ENCODE peak calls at places on chromosomes 7 and 10, in five cellular contexts. B, D, U, C and J are unnamed samples.

GRCh38 chr7:134789967-134790685 is 10.7 kb downstream of the CALD1 start:
- DNase-seq in D (no peak), C (no peak), B (no peak), U (no peak), J (peak)

GRCh38 chr10:74542077-74542476 is 284.3 kb upstream of the KAT6B start:
- DNase-seq in B (no peak), D (no peak), C (no peak), U (no peak), J (peak)

GRCh38 chr10:129161184-129161583 is 305.9 kb upstream of the MGMT start:
- DNase-seq in D (no peak), B (no peak), C (no peak), U (no peak), J (peak)

GRCh38 chr7:65974876-65975275 is 7.1 kb downstream of the GUSB start:
- DNase-seq in C (no peak), U (no peak), D (no peak), B (no peak), J (no peak)

GRCh38 chr7:43568529-43568928 is 14.4 kb upstream of the STK17A start:
- DNase-seq in U (no peak), C (no peak), B (no peak), D (no peak), J (no peak)

GRCh38 chr7:2820508-2820934 is 23.6 kb downstream of the GNA12 start:
- DNase-seq in U (no peak), B (peak), D (no peak), C (no peak), J (peak)

GRCh38 chr7:5690931-5691461 is 90.5 kb downstream of the RNF216 start:
- DNase-seq in B (no peak), U (no peak), C (no peak), D (no peak), J (no peak)

GRCh38 chr7:67105382-67105781 is 108.7 kb downstream of the TYW1 start:
- DNase-seq in U (no peak), B (no peak), D (no peak), C (no peak), J (peak)

GRCh38 chr10:69333205-69333604 is 54.9 kb downstream of the HK1 start:
- DNase-seq in B (no peak), U (no peak), D (peak), C (no peak), J (no peak)

GRCh38 chr10:110897184-110897583 is 21.8 kb downstream of the BBIP1 start:
- DNase-seq in D (no peak), C (no peak), U (no peak), B (no peak), J (no peak)

GRCh38 chr7:7375538-7375937 is 160.1 kb downstream of the COL28A1 start:
- DNase-seq in B (no peak), D (no peak), U (no peak), C (no peak), J (no peak)

GRCh38 chr7:80060218-80060806 is 74.3 kb upstream of the GNAI1 start:
- DNase-seq in C (no peak), D (no peak), B (peak), U (peak), J (peak)

GRCh38 chr10:43390791-43391190 is 18.2 kb downstream of the HNRNPF start:
- DNase-seq in U (no peak), B (peak), C (no peak), D (no peak), J (peak)

GRCh38 chr7:130490287-130490686 is 1.6 kb upstream of the MEST start:
- DNase-seq in B (no peak), C (no peak), D (peak), U (no peak), J (no peak)

GRCh38 chr10:88288621-88289059 is 294.5 kb downstream of the RNLS start:
- DNase-seq in B (no peak), U (no peak), C (no peak), D (no peak), J (no peak)

GRCh38 chr10:89963446-89964102 is 262.2 kb downstream of the KIF20B start:
- DNase-seq in D (no peak), B (no peak), U (no peak), C (no peak), J (no peak)

GRCh38 chr10:3464760-3465405 is 292.3 kb upstream of the PITRM1 start:
- DNase-seq in U (no peak), C (no peak), D (no peak), B (no peak), J (peak)

GRCh38 chr10:73366381-73367298 is 8.0 kb upstream of the CFAP70 start:
- DNase-seq in B (no peak), U (no peak), C (peak), D (no peak), J (no peak)

GRCh38 chr10:119538632-119539358 is 3.7 kb downstream of the RGS10 start:
- DNase-seq in C (peak), B (no peak), U (no peak), D (no peak), J (no peak)

GRCh38 chr10:91796332-91797076 is 1.7 kb upstream of the TNKS2 start:
- DNase-seq in C (no peak), U (no peak), D (peak), B (peak), J (no peak)

GRCh38 chr10:113225364-113225763 is 275.3 kb downstream of the TCF7L2 start:
- DNase-seq in C (no peak), U (no peak), B (no peak), D (peak), J (no peak)

GRCh38 chr10:119578355-119578754 is 18.4 kb downstream of the TIAL1 start:
- DNase-seq in U (no peak), D (no peak), B (no peak), C (no peak), J (no peak)

GRCh38 chr10:35470535-35470934 is 134.2 kb downstream of the CCNY start:
- DNase-seq in U (no peak), B (no peak), D (no peak), C (no peak), J (no peak)

GRCh38 chr7:106681815-106682495 is 21.0 kb upstream of the CCDC71L start:
- DNase-seq in D (no peak), B (no peak), C (no peak), U (peak), J (peak)

GRCh38 chr7:129122751-129123516 is 21.6 kb upstream of the TSPAN33 start:
- DNase-seq in D (no peak), B (no peak), C (no peak), U (no peak), J (peak)

GRCh38 chr10:5488272-5489161 is 10.9 kb downstream of the CALML5 start:
- DNase-seq in C (peak), D (no peak), B (no peak), U (no peak), J (no peak)

GRCh38 chr10:70917635-70918034 is 29.3 kb upstream of the PCBD1 start:
- DNase-seq in B (no peak), D (no peak), C (no peak), U (no peak), J (no peak)

GRCh38 chr10:70921285-70921684 is 32.9 kb upstream of the PCBD1 start:
- DNase-seq in C (no peak), D (no peak), U (no peak), B (no peak), J (no peak)

GRCh38 chr10:70918851-70919530 is 30.6 kb upstream of the PCBD1 start:
- DNase-seq in C (peak), B (no peak), U (no peak), D (no peak), J (no peak)

GRCh38 chr10:70923696-70924095 is 35.3 kb upstream of the PCBD1 start:
- DNase-seq in U (no peak), C (no peak), B (no peak), D (no peak), J (no peak)

GRCh38 chr10:70920519-70920918 is 32.2 kb upstream of the PCBD1 start:
- DNase-seq in U (no peak), C (no peak), D (no peak), B (no peak), J (no peak)
- TF ChIP-seq MAFK in U (no peak), C (no peak), D (no peak), B (no peak), J (no peak)

DNA sequence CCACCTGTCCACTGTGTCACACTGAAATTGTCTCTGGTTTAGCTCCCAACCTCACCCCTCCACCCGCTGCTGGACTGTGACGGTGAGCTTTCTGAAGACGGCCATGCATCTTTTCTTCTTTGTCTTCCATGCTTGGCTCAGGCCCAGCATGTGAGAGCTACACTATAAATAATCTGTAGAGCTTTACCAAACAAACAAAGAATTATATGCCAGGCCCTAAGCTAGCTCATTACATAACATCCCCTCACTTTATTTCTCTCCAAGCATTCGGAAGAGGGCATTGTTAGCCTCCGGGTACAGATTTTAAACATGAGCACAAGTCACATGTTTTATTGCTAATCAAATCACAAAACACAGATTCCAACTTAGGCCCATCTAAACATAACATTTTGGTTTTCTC is 633.1 kb downstream of the TNS3 start:
- DNase-seq in D (no peak), U (no peak), C (no peak), B (no peak), J (no peak)
- TF ChIP-seq MAFK in D (no peak), U (no peak), C (no peak), B (no peak), J (no peak)

GRCh38 chr7:137475966-137476365 is 132.4 kb upstream of the PTN start:
- DNase-seq in C (no peak), D (no peak), U (no peak), B (no peak), J (no peak)
- TF ChIP-seq MAFK in C (no peak), D (no peak), U (no peak), B (no peak), J (no peak)

DNA sequence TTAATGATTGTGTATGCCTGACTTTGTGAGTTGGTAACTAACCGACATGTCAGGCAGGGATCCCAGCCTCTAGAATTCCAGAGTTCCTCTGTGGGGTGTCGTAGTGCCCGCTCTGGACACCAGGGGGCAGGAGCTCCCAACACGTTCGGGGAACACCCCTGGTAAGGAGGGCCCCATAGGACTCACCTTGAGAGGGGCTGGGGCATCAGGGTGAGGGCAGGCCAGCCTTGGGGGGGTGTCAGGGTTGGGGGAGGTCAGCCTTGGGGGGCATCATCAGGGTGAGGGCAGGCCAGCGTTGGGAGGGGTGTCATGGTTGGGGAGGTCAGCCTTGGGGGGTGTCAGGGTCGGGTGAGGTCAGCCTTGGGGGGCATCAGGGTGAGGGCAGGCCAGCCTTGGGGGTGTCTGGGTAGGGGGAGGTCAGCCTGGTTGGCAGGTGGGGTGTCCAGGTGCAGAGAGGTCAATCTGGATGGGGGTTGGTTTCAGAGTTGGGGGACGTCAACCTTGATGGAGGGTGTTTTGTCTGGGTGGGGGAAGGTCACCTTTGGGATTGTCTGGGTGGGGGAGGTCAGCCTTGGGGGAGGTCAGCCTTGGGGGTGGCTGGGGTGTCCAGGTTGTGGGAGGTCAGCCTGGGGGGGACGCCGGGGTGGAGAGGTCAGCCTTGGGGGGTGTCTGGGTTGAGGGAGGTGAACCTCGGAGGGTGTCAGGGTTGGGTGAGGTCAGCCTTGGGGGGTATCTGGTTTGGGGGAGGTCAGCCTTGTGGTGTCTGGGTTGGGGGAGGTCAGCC is 45.6 kb upstream of the SUN1 start:
- DNase-seq in C (peak), B (peak), D (peak), U (peak), J (peak)
- TF ChIP-seq MAFK in C (no peak), B (no peak), D (no peak), U (no peak), J (no peak)

GRCh38 chr10:103966671-103967432 is at the start of gene SLK:
- DNase-seq in B (peak), U (peak), D (peak), C (peak), J (peak)

GRCh38 chr10:103969857-103970627 is 3.1 kb downstream of the SLK start:
- DNase-seq in D (no peak), C (no peak), U (no peak), B (no peak), J (no peak)

GRCh38 chr10:103969436-103969835 is 2.5 kb downstream of the SLK start:
- DNase-seq in B (no peak), U (no peak), C (no peak), D (no peak), J (no peak)

GRCh38 chr10:103968441-103969391 is 1.8 kb downstream of the SLK start:
- DNase-seq in C (no peak), U (no peak), D (no peak), B (no peak), J (peak)

GRCh38 chr10:103967433-103968142 is 648 bp downstream of the SLK start:
- DNase-seq in C (peak), B (no peak), D (no peak), U (peak), J (no peak)
- TF ChIP-seq MAFK in C (no peak), B (no peak), D (no peak), U (no peak), J (no peak)

DNA sequence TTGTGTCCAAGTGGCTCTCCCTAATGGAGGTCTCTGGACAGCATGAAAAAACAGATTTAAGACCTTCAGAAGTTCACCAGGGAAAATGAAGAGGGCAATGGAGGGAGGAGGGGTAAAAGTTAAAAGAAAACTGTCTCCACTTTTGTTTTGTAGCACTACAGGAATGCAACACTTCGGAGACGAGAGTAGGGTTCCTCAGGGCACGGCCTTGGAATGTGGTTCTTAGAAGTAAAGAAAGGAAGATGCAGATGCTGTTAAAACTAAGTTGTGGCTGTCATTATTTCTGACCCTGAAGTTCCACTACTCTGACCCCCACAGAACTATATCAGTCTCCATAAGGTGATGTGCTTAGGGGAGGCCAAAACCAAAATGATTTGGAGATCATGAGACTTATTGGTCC is 335.1 kb downstream of the XPNPEP1 start:
- DNase-seq in U (no peak), B (no peak), C (no peak), D (no peak), J (no peak)
- TF ChIP-seq MAFK in U (no peak), B (no peak), C (no peak), D (no peak), J (no peak)

GRCh38 chr10:94010116-94010515 is 16.4 kb downstream of the PLCE1 start:
- DNase-seq in D (no peak), B (no peak), U (no peak), C (no peak), J (no peak)

GRCh38 chr10:94003496-94003895 is 9.8 kb downstream of the PLCE1 start:
- DNase-seq in U (no peak), D (no peak), B (no peak), C (no peak), J (no peak)

GRCh38 chr10:94008526-94008925 is 14.8 kb downstream of the PLCE1 start:
- DNase-seq in U (no peak), C (no peak), B (no peak), D (no peak), J (no peak)

GRCh38 chr10:94005050-94005449 is 11.3 kb downstream of the PLCE1 start:
- DNase-seq in C (no peak), B (no peak), U (no peak), D (no peak), J (peak)

DNA sequence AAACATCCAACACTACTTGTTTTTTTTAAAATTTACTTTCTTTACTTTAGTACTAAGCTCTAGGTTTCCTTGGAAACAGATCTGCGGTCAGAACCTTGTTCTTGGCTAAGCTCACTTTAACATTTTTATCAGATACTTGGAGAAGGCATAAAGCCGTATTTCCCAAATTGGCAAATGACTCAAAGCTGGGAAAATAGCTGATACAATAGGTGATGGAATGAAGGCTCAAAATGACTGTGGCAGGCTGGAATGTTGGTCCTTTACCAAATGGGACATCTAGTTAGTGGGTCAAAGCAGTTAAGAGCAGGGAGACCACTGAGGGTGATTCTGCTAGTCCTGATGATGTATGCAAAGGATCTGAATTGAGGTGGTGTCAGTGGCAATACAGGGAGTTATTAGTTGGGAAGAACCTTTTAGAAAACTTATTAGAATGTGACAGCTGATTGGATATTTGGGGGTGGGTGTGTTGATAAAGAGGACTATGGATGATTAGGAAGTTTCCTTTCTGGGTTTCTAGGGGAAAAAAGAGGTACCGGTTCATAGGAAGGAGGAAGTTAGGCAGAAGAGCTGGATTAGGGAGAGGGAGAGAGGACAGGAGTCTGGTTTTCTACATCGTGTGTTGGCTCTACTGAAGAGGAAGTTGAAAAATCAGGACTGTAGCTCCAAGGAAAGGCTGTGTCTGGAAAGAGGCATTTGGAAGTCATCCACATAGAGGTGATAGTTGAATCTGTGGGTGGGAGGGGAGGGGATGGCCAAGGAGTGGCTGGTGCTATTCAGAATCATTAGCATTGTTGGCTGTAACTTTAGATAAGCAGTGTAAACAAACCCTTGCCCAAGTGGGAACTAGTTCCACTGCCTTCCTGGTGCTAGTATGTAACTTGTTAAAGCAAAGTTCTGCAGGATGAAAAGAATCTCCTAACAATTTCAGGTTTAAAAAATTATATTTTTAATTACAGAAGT is 13.1 kb downstream of the PLCE1 start:
- DNase-seq in C (no peak), D (no peak), B (no peak), U (no peak), J (peak)
- TF ChIP-seq MAFK in C (no peak), D (no peak), B (no peak), U (no peak), J (no peak)

GRCh38 chr10:63886281-63887025 is 365.3 kb downstream of the REEP3 start:
- DNase-seq in U (no peak), C (no peak), D (no peak), B (no peak), J (no peak)
- TF ChIP-seq MAFK in U (no peak), C (no peak), D (no peak), B (no peak), J (no peak)

DNA sequence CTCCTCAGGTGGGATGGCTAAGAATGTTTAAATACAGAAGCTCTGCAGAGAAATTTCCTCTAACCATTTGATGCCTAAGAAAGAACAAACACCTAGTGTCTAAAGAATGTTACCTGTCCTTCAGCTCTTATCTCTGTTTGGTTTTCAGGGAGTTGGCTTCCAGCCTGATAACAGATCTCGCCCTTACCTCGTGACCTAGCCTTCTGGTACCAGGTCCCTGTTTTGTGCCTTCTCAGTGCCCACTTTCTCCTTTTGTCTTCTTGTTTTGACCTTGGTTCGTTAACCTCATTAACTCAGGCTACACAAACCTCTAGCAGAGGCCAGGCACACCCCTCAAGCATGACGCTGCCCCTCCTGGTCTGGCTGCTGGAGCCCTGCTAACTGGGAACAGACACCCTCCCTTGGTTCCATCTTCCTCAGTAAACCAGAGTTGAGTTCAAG is 16.1 kb upstream of the RAB11FIP2 start:
- DNase-seq in B (peak), U (no peak), D (no peak), C (no peak), J (no peak)
- TF ChIP-seq MAFK in B (no peak), U (no peak), D (no peak), C (no peak), J (no peak)